ENCODE peak calls at places on chromosome 22, in ten cellular contexts. H is HCT116, D is astrocyte, Y is hepatocyte, A is OCI-LY7, M is HepG2, T is GM23338, Z is K562, S is PC-3, F is mammary epithelial cell. W is an unnamed sample. For H3K4me1, the result is how much of the 10 kb centered on the place peaks cover.

GRCh38 chr22:48692734-48693376 is 1134.8 kb downstream of the BRD1 start:
- DNase-seq in Z (no peak), D (no peak), Y (no peak), S (no peak), T (no peak), F (no peak), A (no peak), H (no peak), M (peak), W (no peak)

GRCh38 chr22:39471421-39472141 is 14.8 kb downstream of the MGAT3 start:
- DNase-seq in Y (peak), D (peak), Z (no peak), H (no peak), M (no peak), F (peak), S (no peak), A (no peak), T (no peak), W (no peak)

GRCh38 chr22:44848296-44848741 is 95.9 kb downstream of the ARHGAP8 start:
- DNase-seq in S (no peak), D (no peak), M (no peak), Y (no peak), H (no peak), F (no peak), Z (no peak), T (no peak), A (no peak), W (no peak)

GRCh38 chr22:43820671-43821305 is 8.7 kb upstream of the EFCAB6 start:
- DNase-seq in A (no peak), T (no peak), F (no peak), M (no peak), D (no peak), H (no peak), Y (peak), S (no peak), Z (no peak), W (no peak)

GRCh38 chr22:23110190-23110921 is 31.4 kb downstream of the RSPH14 start:
- DNase-seq in A (peak), Z (peak), T (no peak), D (no peak), F (no peak), M (no peak), H (no peak), S (no peak), Y (no peak), W (no peak)

GRCh38 chr22:20231499-20232236 is 36.5 kb downstream of the RTN4R start:
- DNase-seq in Y (no peak), A (no peak), T (no peak), M (no peak), D (no peak), Z (no peak), H (no peak), S (no peak), F (no peak), W (no peak)

GRCh38 chr22:36326178-36327161 is 61.3 kb downstream of the MYH9 start:
- DNase-seq in Z (no peak), T (no peak), D (no peak), A (no peak), Y (no peak), F (no peak), M (no peak), H (no peak), S (no peak), W (no peak)

GRCh38 chr22:19766506-19767426 is 6.2 kb downstream of the TBX1 start:
- DNase-seq in Y (peak), H (peak), F (no peak), A (peak), S (no peak), T (peak), M (no peak), Z (peak), D (no peak), W (peak)

GRCh38 chr22:19603767-19604166 is 79.6 kb upstream of the CLDN5 start:
- DNase-seq in T (no peak), Y (peak), F (no peak), M (peak), D (no peak), A (no peak), S (no peak), Z (no peak), H (no peak), W (no peak)

DNA sequence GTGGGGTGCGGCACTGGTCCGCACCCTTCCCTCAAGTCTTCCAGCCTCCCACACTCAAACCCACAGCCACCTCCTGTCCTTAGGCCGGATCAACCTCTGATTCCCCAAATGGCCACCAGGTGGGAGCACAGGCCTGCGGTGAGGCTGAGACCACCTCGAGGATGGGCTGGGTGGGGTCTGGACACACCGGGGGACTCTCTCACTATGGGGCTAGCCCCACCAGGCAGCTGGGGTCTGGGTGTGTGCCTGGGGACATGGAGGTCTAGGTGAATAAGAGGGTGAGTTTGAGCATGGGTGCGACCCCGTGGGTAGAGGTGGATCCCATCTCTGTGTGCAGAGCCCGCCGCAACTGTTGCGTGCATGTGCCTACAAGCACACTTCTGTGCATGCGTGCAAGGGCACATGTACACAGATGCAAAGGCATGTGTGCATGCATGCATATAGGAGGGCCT is 32.6 kb downstream of the MYO18B start:
- DNase-seq in T (peak), F (no peak), H (no peak), Y (no peak), D (no peak), M (no peak), A (peak), S (peak), Z (no peak), W (peak)
- TF ChIP-seq CTCF in T (peak), F (peak), H (peak), Y (peak), D (peak), M (peak), A (peak), S (peak), Z (peak), W (peak)

GRCh38 chr22:41237707-41238569 is 2.8 kb downstream of the CHADL start:
- DNase-seq in F (peak), Y (peak), D (no peak), M (no peak), A (peak), H (no peak), Z (peak), S (peak), T (peak), W (peak)
- H2AFZ ChIP-seq in F (peak), Y (peak), D (peak), M (no peak), A (peak), H (no peak), Z (no peak), S (peak), T (peak), W (peak)

DNA sequence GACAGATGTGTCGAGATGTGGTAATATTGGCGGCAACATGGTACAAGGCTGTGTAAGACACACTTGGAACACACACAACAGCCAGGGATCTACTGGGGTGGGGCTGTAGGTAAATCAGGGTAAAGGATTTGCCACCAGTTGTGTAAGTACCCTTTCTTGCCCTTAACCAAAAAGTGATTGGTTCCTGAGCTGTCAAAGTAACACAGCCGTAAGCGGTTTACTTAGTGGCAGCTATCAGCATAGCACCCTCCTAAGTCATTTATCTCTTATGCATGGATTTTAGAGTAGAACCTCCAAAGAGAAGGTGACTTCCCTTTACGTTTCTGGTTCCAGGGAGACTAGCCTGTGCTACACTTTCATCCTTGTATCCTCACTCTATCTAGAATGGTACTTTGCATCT is 57.2 kb downstream of the SPECC1L start:
- DNase-seq in H (no peak), T (peak), Y (no peak), D (no peak), F (no peak), Z (peak), S (no peak), M (no peak), A (no peak), W (no peak)
- H3K4me1 ChIP-seq in H (under half), T (under half), Y (under half), D (under half), F (under half), Z (under half), S (under half), M (under half), A (under half), W (under half)

DNA sequence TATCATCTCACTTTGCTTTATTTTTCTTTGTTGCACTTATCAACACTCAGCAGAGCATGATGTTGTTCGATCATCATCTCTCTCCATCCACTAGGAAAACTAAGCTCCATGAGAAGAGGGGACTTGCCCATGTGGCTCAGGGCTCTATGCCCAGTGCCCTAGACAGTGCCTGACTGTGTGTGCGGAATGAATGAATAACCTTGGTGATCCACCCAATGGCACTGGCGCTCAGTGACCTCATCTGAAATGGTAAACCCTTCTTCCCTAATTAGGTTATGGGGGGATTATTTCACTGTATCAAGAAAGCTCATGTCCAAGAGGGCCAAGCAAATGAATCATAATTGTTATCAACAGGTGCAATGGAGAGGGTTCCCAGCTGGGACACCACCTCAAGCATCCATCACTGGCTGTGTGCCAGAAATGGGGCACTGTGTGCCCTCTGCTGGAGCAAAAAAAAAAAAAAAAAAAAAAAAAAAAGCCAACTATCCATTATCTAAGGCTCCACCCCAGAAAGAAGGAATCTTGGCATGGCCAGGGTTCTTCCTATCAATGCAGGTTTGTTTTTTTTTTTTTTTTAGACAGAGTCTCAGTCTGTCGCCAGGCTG is 172.6 kb downstream of the LARGE1 start:
- DNase-seq in D (no peak), F (no peak), A (peak), Z (no peak), M (no peak), S (no peak), T (no peak), Y (no peak), H (no peak), W (peak)
- TF ChIP-seq CTCF in D (no peak), F (no peak), A (peak), Z (no peak), M (no peak), S (no peak), T (peak), Y (no peak), H (no peak), W (no peak)

GRCh38 chr22:21709688-21710087 is 25.9 kb downstream of the YPEL1 start:
- DNase-seq in F (no peak), A (no peak), M (no peak), H (no peak), Z (no peak), D (no peak), S (no peak), T (no peak), Y (no peak), W (no peak)

GRCh38 chr22:21712751-21713427 is 22.7 kb downstream of the YPEL1 start:
- DNase-seq in H (peak), A (peak), T (peak), S (peak), M (peak), Z (peak), F (peak), D (peak), Y (peak), W (peak)

GRCh38 chr22:21710156-21710555 is 25.4 kb downstream of the YPEL1 start:
- DNase-seq in A (no peak), Y (no peak), M (no peak), S (peak), D (no peak), F (peak), T (no peak), H (no peak), Z (no peak), W (no peak)

GRCh38 chr22:21713428-21714058 is 22.1 kb downstream of the YPEL1 start:
- DNase-seq in D (no peak), Z (no peak), S (peak), M (no peak), A (no peak), H (no peak), Y (no peak), F (no peak), T (no peak), W (no peak)

DNA sequence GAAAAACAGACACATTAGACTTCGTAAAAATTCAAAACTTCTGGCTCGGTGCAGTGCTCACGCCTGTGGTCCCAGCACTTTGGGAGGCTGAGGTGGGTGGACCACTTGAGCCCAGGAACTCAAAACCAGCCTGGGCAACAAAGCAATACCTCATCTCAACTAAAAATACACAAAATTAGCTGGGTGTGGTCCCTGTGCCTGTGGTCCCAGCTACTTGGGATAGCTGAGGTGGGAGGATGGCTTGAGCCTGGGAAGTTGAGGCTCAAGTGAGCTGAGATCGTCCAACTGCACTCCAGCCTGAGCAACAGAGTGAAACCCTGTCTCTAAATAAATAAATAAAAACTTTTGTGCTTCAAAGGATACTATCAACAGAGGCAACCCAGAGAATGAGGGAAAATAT is 23.7 kb downstream of the YPEL1 start:
- DNase-seq in S (no peak), D (no peak), A (no peak), Y (no peak), T (no peak), M (no peak), H (no peak), Z (no peak), F (no peak), W (no peak)
- H2AFZ ChIP-seq in S (no peak), D (no peak), A (no peak), Y (no peak), T (no peak), M (no peak), H (no peak), Z (no peak), F (no peak), W (no peak)

GRCh38 chr22:46373166-46373565 is 37.7 kb downstream of the TRMU start:
- DNase-seq in T (no peak), Y (no peak), D (no peak), Z (no peak), H (no peak), S (no peak), A (no peak), M (no peak), F (no peak), W (no peak)

GRCh38 chr22:46373838-46374662 is 38.5 kb downstream of the TRMU start:
- DNase-seq in F (no peak), T (no peak), Y (no peak), H (no peak), A (no peak), Z (no peak), D (peak), S (no peak), M (no peak), W (peak)

GRCh38 chr22:46376908-46377565 is 41.5 kb downstream of the TRMU start:
- DNase-seq in Y (no peak), T (no peak), M (peak), Z (no peak), D (no peak), A (no peak), F (no peak), S (no peak), H (no peak), W (no peak)

GRCh38 chr22:46376096-46376495 is 40.6 kb downstream of the TRMU start:
- DNase-seq in F (no peak), S (no peak), Z (no peak), T (no peak), Y (no peak), A (no peak), M (no peak), H (no peak), D (peak), W (no peak)

DNA sequence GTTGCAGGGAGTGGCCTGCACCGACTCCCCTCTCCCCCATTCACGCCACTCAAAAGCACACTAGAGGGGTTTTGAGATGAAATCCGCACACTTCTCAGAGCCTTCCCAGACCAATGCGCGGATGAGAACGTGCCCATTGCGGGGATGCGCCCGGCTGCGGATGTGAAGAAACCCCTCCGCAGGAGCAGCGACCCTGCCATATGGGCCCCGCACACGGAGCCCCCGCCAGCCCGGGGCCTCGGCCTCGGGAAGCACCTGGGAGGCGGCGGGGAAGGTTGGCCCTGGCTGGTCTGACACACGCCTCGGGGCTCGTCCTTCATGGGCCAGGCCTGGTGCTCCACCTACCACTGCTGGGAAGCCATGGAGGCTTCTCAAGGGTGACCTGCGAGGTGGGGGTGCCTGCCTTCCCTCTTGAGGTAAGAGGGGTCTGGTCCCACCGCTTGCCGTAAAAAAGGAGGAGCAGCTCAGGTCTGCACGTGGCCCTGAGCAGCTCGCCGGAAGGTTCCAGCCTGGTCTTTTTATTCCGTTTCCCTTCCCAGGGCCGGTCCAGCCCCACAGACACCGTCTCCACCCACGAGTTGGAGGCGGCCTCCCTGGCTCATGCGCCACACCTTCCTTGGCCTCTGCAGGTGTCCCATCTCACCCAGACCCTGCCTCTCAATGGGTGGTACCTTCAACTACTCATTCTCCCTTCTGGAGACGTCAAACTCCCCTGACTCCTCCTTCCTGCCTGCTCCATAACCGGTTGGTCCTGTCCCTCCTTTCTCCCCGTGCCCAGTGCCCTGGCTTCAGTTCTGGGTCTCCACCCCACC is 39.4 kb downstream of the TRMU start:
- DNase-seq in M (no peak), Y (no peak), S (no peak), Z (no peak), A (no peak), T (no peak), D (no peak), F (no peak), H (no peak), W (no peak)
- H3K4me1 ChIP-seq in M (half or more), Y (under half), S (under half), Z (under half), A (under half), T (under half), D (under half), F (under half), H (under half), W (under half)

DNA sequence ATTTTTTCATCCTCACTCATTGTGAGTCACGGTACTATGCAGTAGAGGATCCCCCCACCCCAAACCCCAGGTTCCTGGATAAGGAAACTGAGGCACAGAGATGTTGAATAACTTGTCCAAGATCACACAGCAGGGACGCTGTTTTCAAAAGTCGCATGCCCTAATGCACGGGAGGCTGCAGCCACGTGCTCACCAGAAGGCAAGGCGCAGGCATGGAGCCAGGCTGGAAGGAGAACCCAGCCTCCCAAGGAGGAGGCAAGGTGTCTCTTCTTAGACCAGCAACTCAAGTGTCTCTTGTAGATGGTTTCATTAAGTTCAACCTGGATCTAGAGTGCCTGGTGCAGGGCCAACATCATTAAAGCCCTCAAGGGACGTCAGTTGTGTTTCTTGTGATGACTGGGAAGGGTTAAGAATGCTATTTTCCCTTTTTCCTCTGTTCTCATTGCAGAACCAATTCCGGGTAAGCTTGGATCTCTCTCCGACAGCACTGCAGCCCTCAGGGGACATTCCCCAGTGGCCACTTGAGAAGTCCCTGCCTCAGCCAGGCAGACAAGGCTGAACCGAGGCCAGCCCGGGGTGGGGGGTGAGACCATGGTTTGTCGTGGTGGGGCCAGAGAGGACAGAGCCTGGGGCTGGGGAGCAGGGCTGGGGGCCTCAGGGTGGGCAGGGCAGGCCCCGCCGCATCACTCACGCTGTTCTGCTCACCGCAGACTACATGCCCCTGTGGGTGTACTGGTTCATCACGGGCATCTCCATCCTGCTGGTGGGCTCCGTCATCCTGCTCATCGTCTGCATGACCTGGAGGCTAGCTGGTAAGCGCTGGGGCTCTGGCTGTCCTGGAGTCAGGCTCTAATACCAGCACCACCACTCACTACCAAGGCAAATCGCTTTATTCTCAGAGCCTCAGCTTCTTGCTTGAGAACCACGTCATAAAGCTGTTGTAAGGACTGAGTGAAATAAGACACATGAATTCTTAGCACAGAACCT is 15.7 kb downstream of the TMEM121B start:
- DNase-seq in Y (no peak), A (no peak), H (no peak), Z (no peak), S (no peak), T (no peak), F (no peak), D (no peak), M (no peak), W (no peak)
- TF ChIP-seq CTCF in Y (no peak), A (no peak), H (no peak), Z (no peak), S (no peak), T (no peak), F (no peak), D (no peak), M (no peak), W (no peak)

DNA sequence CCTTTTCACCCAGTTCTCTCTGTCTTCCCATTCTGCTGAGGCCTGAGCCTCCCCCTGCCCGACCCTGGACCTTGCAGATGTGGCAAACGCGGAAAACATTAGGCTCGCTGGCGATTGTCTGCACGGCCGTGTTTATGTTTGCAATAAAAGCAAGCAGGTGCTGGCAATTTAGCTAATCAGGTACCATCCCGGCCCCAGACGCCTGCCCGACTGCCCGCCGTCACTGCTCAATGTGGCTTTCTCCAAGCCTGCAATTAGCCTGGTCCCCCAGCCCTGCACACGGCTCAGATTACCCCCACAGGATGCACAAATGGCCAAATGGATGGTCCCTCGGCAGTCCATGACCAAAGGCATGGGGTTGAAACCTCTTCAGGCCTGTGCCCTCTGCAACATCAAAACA is 259.7 kb downstream of the MN1 start:
- DNase-seq in D (no peak), Z (no peak), T (no peak), F (no peak), H (no peak), Y (no peak), A (no peak), M (no peak), S (no peak), W (no peak)
- H2AFZ ChIP-seq in D (no peak), Z (no peak), T (peak), F (no peak), H (no peak), Y (no peak), A (no peak), M (no peak), S (no peak), W (no peak)

W was measured in DND-41.